ENCODE peak calls at places on chromosomes 1 and 21, in six cellular contexts. G, K, N, Q, Y and C are unnamed samples.

GRCh38 chr21:18499761-18500376 is 96.3 kb upstream of the TMPRSS15 start:
- DNase-seq in Q (peak), G (no peak), Y (peak), N (no peak), K (peak), C (no peak)

GRCh38 chr1:32872189-32872898 is 1.6 kb upstream of the FNDC5 start:
- DNase-seq in N (peak), Y (peak), G (no peak), Q (no peak), K (peak), C (peak)

GRCh38 chr1:24379733-24380315 is 33.8 kb downstream of the STPG1 start:
- DNase-seq in N (no peak), K (peak), Y (no peak), Q (no peak), G (no peak), C (no peak)

GRCh38 chr1:91582431-91582921 is 81.8 kb downstream of the CDC7 start:
- DNase-seq in Q (no peak), Y (no peak), G (peak), N (no peak), K (peak), C (peak)

GRCh38 chr1:28129150-28129549 is 40.7 kb upstream of the EYA3 start:
- DNase-seq in Y (no peak), Q (no peak), K (peak), N (no peak), G (peak), C (no peak)

GRCh38 chr21:45528028-45528705 is 14.1 kb downstream of the SLC19A1 start:
- DNase-seq in N (no peak), K (no peak), Q (no peak), G (no peak), Y (peak), C (no peak)

GRCh38 chr1:55138740-55139283 is 76.4 kb downstream of the USP24 start:
- DNase-seq in K (no peak), Q (no peak), Y (no peak), N (no peak), G (no peak), C (no peak)

GRCh38 chr1:235008239-235008638 is 120.4 kb downstream of the TOMM20 start:
- DNase-seq in Q (no peak), G (no peak), K (peak), Y (no peak), N (no peak), C (no peak)

GRCh38 chr1:211751438-211751837 is 76.0 kb upstream of the NEK2 start:
- DNase-seq in Q (no peak), G (no peak), K (no peak), Y (no peak), N (no peak), C (no peak)

GRCh38 chr1:8285103-8285502 is 32.8 kb upstream of the SLC45A1 start:
- DNase-seq in Y (no peak), G (peak), K (no peak), N (no peak), Q (no peak), C (no peak)

GRCh38 chr1:24801169-24801568 is 55.9 kb downstream of the CLIC4 start:
- DNase-seq in Q (no peak), Y (no peak), G (no peak), K (no peak), N (no peak), C (no peak)

GRCh38 chr21:16186742-16187141 is 457.0 kb downstream of the USP25 start:
- DNase-seq in G (no peak), N (no peak), Q (no peak), K (peak), Y (no peak), C (no peak)

GRCh38 chr1:235901461-235901860 is 34.8 kb upstream of the LYST start:
- DNase-seq in Q (no peak), G (no peak), K (peak), N (no peak), Y (no peak), C (no peak)

GRCh38 chr1:213988639-213989070 is 882 bp downstream of the PROX1 start:
- DNase-seq in Y (peak), K (no peak), N (peak), G (no peak), Q (no peak), C (no peak)

GRCh38 chr1:111906816-111907215 is 82.7 kb downstream of the KCND3 start:
- DNase-seq in G (no peak), Q (no peak), K (no peak), Y (no peak), N (no peak), C (no peak)

GRCh38 chr21:45525153-45525909 is 16.9 kb downstream of the SLC19A1 start:
- DNase-seq in N (no peak), G (no peak), Y (peak), K (no peak), Q (no peak), C (no peak)

GRCh38 chr21:29676395-29676794 is 263.4 kb downstream of the GRIK1 start:
- DNase-seq in Y (no peak), N (no peak), K (no peak), Q (no peak), G (no peak), C (no peak)

GRCh38 chr21:43372663-43373386 is 54.1 kb downstream of the SIK1 start:
- DNase-seq in G (peak), Y (no peak), N (no peak), Q (no peak), K (no peak), C (peak)

GRCh38 chr1:178516110-178516509 is 3.2 kb downstream of the TEX35 start:
- DNase-seq in K (no peak), Q (no peak), G (no peak), N (no peak), Y (no peak), C (no peak)

GRCh38 chr1:34460193-34460592 is 283.5 kb downstream of the C1orf94 start:
- DNase-seq in Y (peak), N (peak), Q (peak), G (peak), K (peak), C (no peak)

GRCh38 chr1:101060992-101061391 is 35.4 kb upstream of the DPH5 start:
- DNase-seq in Q (peak), K (no peak), G (no peak), Y (no peak), N (no peak), C (no peak)

GRCh38 chr1:39508857-39509305 is 17.4 kb downstream of the BMP8A start:
- DNase-seq in K (peak), Q (peak), N (no peak), G (no peak), Y (no peak), C (no peak)

GRCh38 chr1:201535046-201535777 is 3.7 kb upstream of the NAV1 start:
- DNase-seq in G (no peak), Y (no peak), K (peak), N (peak), Q (no peak), C (no peak)

GRCh38 chr1:3168678-3169077 is 99.7 kb downstream of the PRDM16 start:
- DNase-seq in K (no peak), G (no peak), Y (no peak), Q (no peak), N (no peak), C (no peak)

GRCh38 chr1:244102471-244102870 is 51.4 kb downstream of the ZBTB18 start:
- DNase-seq in G (no peak), Y (no peak), N (no peak), Q (no peak), K (no peak), C (no peak)

GRCh38 chr21:36040389-36040788 is 19.9 kb downstream of the SETD4 start:
- DNase-seq in Q (no peak), K (no peak), Y (no peak), N (no peak), G (no peak), C (no peak)

GRCh38 chr1:150620919-150621318 is 8.5 kb downstream of the ENSA start:
- DNase-seq in Y (no peak), N (no peak), K (no peak), G (no peak), Q (no peak), C (no peak)

GRCh38 chr21:43853851-43854772 is 10.9 kb upstream of the AGPAT3 start:
- DNase-seq in N (no peak), Y (no peak), Q (no peak), K (no peak), G (no peak), C (no peak)

GRCh38 chr1:181136738-181137122 is 48.2 kb downstream of the IER5 start:
- DNase-seq in K (no peak), N (no peak), Y (no peak), G (no peak), Q (no peak), C (peak)

GRCh38 chr1:181133969-181134418 is 45.5 kb downstream of the IER5 start:
- DNase-seq in Q (peak), Y (no peak), G (no peak), K (no peak), N (no peak), C (peak)

GRCh38 chr1:181135815-181136737 is 47.6 kb downstream of the IER5 start:
- DNase-seq in G (no peak), N (no peak), Q (no peak), Y (no peak), K (peak), C (peak)

GRCh38 chr1:181134543-181135461 is 46.3 kb downstream of the IER5 start:
- DNase-seq in N (peak), K (peak), G (peak), Y (no peak), Q (peak), C (no peak)

DNA sequence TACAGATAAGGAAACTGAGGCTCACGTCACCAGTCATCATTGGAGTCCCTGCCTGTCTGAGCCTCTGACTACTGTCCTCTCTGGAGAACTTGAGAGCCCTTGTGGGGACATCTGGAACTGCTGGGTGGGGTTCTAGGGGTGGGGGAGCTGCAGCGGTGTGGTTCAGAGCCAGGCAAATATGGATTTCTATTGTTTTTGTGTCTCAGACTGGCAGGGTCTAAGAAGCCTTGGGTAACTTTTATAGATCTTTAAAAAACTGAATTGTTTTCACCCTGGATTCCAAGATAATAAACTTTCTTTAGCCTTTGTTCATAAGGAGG is 46.9 kb downstream of the IER5 start:
- DNase-seq in K (no peak), Y (no peak), G (no peak), N (no peak), Q (peak), C (no peak)
- TF ChIP-seq CTCF in K (peak), Y (peak), G (peak), N (no peak), Q (peak), C (peak)

GRCh38 chr1:63774617-63775417 is 1.0 kb downstream of the ROR1 start:
- DNase-seq in N (peak), K (peak), G (no peak), Q (peak), Y (peak), C (no peak)

GRCh38 chr1:63775418-63776127 is 1.8 kb downstream of the ROR1 start:
- DNase-seq in G (no peak), N (no peak), Q (no peak), Y (no peak), K (no peak), C (no peak)

GRCh38 chr1:63773496-63773814 is 362 bp upstream of the ROR1 start:
- DNase-seq in Q (no peak), K (no peak), Y (no peak), G (no peak), N (no peak), C (no peak)

GRCh38 chr1:63772876-63773275 is 941 bp upstream of the ROR1 start:
- DNase-seq in N (peak), K (no peak), Y (no peak), G (no peak), Q (no peak), C (no peak)

GRCh38 chr1:63773815-63774616 is at the start of gene ROR1:
- DNase-seq in N (peak), K (peak), G (no peak), Q (peak), Y (peak), C (peak)
- TF ChIP-seq CTCF in N (no peak), K (peak), G (peak), Q (peak), Y (peak), C (peak)

GRCh38 chr1:205542367-205542766 is 37.9 kb downstream of the CDK18 start:
- DNase-seq in N (no peak), Q (no peak), K (no peak), Y (no peak), G (no peak), C (no peak)

GRCh38 chr1:205543351-205544305 is 39.2 kb downstream of the CDK18 start:
- DNase-seq in Y (peak), G (peak), Q (no peak), K (peak), N (no peak), C (peak)

GRCh38 chr1:205538211-205538840 is 33.9 kb downstream of the CDK18 start:
- DNase-seq in Y (no peak), G (no peak), N (no peak), Q (no peak), K (peak), C (no peak)

GRCh38 chr1:205537386-205538018 is 33.0 kb downstream of the CDK18 start:
- DNase-seq in Q (no peak), K (peak), N (no peak), G (no peak), Y (no peak), C (no peak)

GRCh38 chr1:205541161-205541886 is 36.9 kb downstream of the CDK18 start:
- DNase-seq in K (no peak), Q (no peak), G (no peak), N (no peak), Y (no peak), C (no peak)
- TF ChIP-seq CTCF in K (no peak), Q (no peak), G (no peak), N (no peak), Y (no peak), C (no peak)

DNA sequence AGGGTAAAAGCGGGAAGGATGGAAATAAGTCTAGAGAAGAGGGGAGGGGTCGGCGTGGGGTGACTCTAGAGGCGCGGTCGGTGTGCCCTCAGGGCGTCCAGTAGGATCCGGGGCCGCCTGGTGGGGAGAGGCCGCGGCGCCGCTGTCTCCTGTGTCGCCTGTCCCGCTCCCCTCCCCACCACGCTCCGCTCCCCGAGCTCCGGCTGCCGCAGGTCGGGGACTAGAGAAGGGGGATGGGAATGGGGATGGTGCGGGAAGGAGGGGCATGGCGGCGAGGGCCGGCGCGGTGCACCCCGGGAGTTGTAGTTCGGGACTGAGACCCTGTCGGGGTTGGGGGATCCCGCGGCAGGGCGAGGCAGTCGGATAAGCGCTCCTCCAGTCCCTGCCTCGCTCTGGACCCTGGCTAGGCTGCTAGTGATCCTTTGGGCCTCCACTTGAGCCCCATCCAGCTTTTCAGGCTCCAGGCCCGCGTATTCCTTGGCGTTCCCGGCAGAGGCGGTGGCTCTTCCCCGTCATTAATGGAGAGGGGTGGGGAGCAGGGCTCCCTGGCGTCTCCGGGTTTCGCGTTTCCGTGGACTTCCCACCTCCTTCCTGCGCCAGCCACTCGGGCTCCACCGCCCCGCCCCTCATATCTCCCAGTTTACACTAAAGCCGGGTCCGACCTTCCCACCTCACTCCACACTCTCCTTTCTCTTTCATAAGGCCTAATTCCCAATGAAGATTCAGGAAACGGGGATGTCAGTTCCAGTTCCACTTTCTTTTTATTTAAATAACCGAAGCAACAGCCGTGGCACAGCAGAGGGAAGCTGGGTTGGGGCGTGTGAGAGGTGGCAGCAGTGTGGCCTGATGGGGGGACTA is at the start of gene ENTREP3:
- DNase-seq in Y (peak), K (peak), N (peak), Q (peak), G (no peak), C (peak)
- TF ChIP-seq CTCF in Y (peak), K (no peak), N (no peak), Q (no peak), G (no peak), C (no peak)

DNA sequence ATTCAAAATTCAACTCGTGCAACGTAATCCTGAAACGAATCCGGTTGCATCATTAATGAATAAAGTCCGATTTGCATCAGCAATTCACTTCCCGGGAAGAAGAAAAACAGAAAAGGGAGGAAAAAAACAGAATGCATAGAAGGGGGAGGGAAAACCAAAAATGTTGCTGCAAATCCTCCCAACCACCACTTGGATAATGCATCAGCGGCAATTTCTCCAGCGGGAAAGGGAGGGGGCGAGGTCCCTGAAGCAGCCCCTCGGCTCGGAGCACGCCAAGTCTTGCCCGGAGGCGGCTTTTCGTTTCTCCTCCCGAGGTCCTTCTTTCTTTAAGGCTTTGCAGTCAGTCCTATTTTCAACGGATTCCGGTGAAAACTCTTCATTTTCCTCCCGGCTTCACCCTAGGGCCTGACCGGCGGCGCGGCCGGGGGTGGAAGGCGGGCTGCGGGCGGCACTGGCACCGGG is 720 bp downstream of the CDC42BPA start:
- DNase-seq in Y (peak), K (peak), Q (no peak), N (peak), G (no peak), C (peak)
- TF ChIP-seq CTCF in Y (no peak), K (peak), Q (no peak), N (no peak), G (peak), C (peak)

GRCh38 chr1:203477748-203478147 is 2.1 kb downstream of the PRELP start:
- DNase-seq in K (no peak), Y (no peak), Q (no peak), N (peak), G (no peak), C (no peak)

GRCh38 chr1:203473781-203474305 is 1.8 kb upstream of the PRELP start:
- DNase-seq in Y (no peak), N (no peak), K (no peak), Q (no peak), G (no peak), C (no peak)

GRCh38 chr1:203476223-203476622 is 617 bp downstream of the PRELP start:
- DNase-seq in Q (no peak), Y (no peak), N (no peak), K (no peak), G (no peak), C (no peak)

GRCh38 chr1:203473281-203473680 is 2.3 kb upstream of the PRELP start:
- DNase-seq in Y (no peak), K (no peak), N (no peak), Q (no peak), G (no peak), C (no peak)

GRCh38 chr1:203475012-203475981 is at the start of gene PRELP:
- DNase-seq in G (peak), N (no peak), Y (no peak), K (no peak), Q (no peak), C (peak)
- TF ChIP-seq CTCF in G (peak), N (no peak), Y (no peak), K (no peak), Q (no peak), C (no peak)